ENCODE peak calls at places on chromosomes 7 and 10, in four cellular contexts. One of them, this sample, is unnamed.

GRCh38 chr10:8873310-8873709 is 818.8 kb downstream of the GATA3 start:
- DNase-seq in lower leg skin: no peak
- DNase-seq in fibroblast of lung: no peak
- DNase-seq in heart left ventricle: no peak
- DNase-seq in this sample: no peak

GRCh38 chr7:64626557-64626956 is 39.4 kb upstream of the ZNF107 start:
- DNase-seq in lower leg skin: peak
- DNase-seq in fibroblast of lung: no peak
- DNase-seq in heart left ventricle: no peak
- DNase-seq in this sample: no peak

GRCh38 chr10:93438796-93439253 is 43.3 kb downstream of the MYOF start:
- DNase-seq in lower leg skin: no peak
- DNase-seq in fibroblast of lung: no peak
- DNase-seq in heart left ventricle: no peak
- DNase-seq in this sample: no peak

GRCh38 chr7:15326044-15326644 is 235.7 kb downstream of the AGMO start:
- DNase-seq in lower leg skin: no peak
- DNase-seq in fibroblast of lung: peak
- DNase-seq in heart left ventricle: no peak
- DNase-seq in this sample: no peak

GRCh38 chr7:150902078-150903033 is 50.0 kb downstream of the AOC1 start:
- DNase-seq in lower leg skin: no peak
- DNase-seq in fibroblast of lung: no peak
- DNase-seq in heart left ventricle: no peak
- DNase-seq in this sample: no peak

GRCh38 chr10:93413252-93413689 is 68.9 kb downstream of the MYOF start:
- DNase-seq in lower leg skin: no peak
- DNase-seq in fibroblast of lung: no peak
- DNase-seq in heart left ventricle: no peak
- DNase-seq in this sample: no peak

GRCh38 chr7:12572941-12573340 is 2.4 kb downstream of the SCIN start:
- DNase-seq in lower leg skin: no peak
- DNase-seq in fibroblast of lung: peak
- DNase-seq in heart left ventricle: no peak
- DNase-seq in this sample: no peak

GRCh38 chr10:78451592-78451991 is 417.9 kb downstream of the RPS24 start:
- DNase-seq in lower leg skin: peak
- DNase-seq in fibroblast of lung: no peak
- DNase-seq in heart left ventricle: peak
- DNase-seq in this sample: no peak

GRCh38 chr10:86653379-86653778 is 968 bp upstream of the OPN4 start:
- DNase-seq in lower leg skin: peak
- DNase-seq in fibroblast of lung: no peak
- DNase-seq in heart left ventricle: no peak
- DNase-seq in this sample: no peak

GRCh38 chr7:17608114-17608833 is 309.8 kb downstream of the AHR start:
- DNase-seq in lower leg skin: no peak
- DNase-seq in fibroblast of lung: peak
- DNase-seq in heart left ventricle: no peak
- DNase-seq in this sample: no peak

GRCh38 chr10:28087675-28088351 is 88.9 kb upstream of the ODAD2 start:
- DNase-seq in lower leg skin: no peak
- DNase-seq in fibroblast of lung: peak
- DNase-seq in heart left ventricle: no peak
- DNase-seq in this sample: no peak

GRCh38 chr7:80732635-80733034 is 94.2 kb downstream of the CD36 start:
- DNase-seq in lower leg skin: no peak
- DNase-seq in fibroblast of lung: no peak
- DNase-seq in heart left ventricle: no peak
- DNase-seq in this sample: no peak

GRCh38 chr10:45425628-45426563 is 51.9 kb downstream of the ALOX5 start:
- DNase-seq in lower leg skin: no peak
- DNase-seq in fibroblast of lung: no peak
- DNase-seq in heart left ventricle: no peak
- DNase-seq in this sample: peak

GRCh38 chr10:117364121-117364960 is 10.9 kb downstream of the PDZD8 start:
- DNase-seq in lower leg skin: no peak
- DNase-seq in fibroblast of lung: peak
- DNase-seq in heart left ventricle: no peak
- DNase-seq in this sample: no peak

GRCh38 chr7:129774359-129774758 is 162.8 kb downstream of the NRF1 start:
- DNase-seq in lower leg skin: no peak
- DNase-seq in fibroblast of lung: no peak
- DNase-seq in heart left ventricle: no peak
- DNase-seq in this sample: no peak

DNA sequence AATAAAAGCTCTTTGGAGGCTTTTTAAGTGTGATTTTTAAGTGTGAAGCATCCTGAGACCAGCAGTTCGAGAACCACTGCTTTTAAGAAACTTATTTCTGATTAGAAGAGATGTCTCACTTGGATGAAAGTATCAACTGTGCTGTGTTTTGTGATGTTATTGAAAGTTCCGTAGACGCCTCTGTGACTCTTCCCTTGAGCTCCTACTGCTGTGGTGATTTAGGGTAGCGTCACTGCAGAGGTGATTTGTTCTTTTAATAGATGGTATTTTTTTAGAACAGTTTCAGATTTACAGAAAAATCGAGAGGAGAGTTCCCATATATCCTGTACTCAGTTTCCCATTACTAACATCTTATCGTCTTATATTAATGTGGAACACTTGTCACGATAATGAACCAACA is 29.5 kb downstream of the FBH1 start:
- DNase-seq in lower leg skin: no peak
- DNase-seq in fibroblast of lung: no peak
- DNase-seq in heart left ventricle: no peak
- DNase-seq in this sample: no peak
- TF ChIP-seq CTCF in lower leg skin: no peak
- TF ChIP-seq CTCF in fibroblast of lung: no peak
- TF ChIP-seq CTCF in heart left ventricle: no peak
- TF ChIP-seq CTCF in this sample: no peak

GRCh38 chr10:71978476-71978875 is 14.3 kb downstream of the CHST3 start:
- DNase-seq in lower leg skin: no peak
- DNase-seq in fibroblast of lung: no peak
- DNase-seq in heart left ventricle: no peak
- DNase-seq in this sample: no peak
- TF ChIP-seq CTCF in lower leg skin: no peak
- TF ChIP-seq CTCF in fibroblast of lung: no peak
- TF ChIP-seq CTCF in heart left ventricle: no peak
- TF ChIP-seq CTCF in this sample: no peak

GRCh38 chr7:68967598-68967997 is 630.7 kb upstream of the AUTS2 start:
- DNase-seq in lower leg skin: no peak
- DNase-seq in fibroblast of lung: no peak
- DNase-seq in heart left ventricle: no peak
- DNase-seq in this sample: no peak
- TF ChIP-seq CTCF in lower leg skin: no peak
- TF ChIP-seq CTCF in fibroblast of lung: no peak
- TF ChIP-seq CTCF in heart left ventricle: no peak
- TF ChIP-seq CTCF in this sample: no peak

GRCh38 chr10:43000651-43001426 is 76.0 kb upstream of the RET start:
- DNase-seq in lower leg skin: peak
- DNase-seq in fibroblast of lung: no peak
- DNase-seq in heart left ventricle: no peak
- DNase-seq in this sample: no peak
- TF ChIP-seq CTCF in lower leg skin: no peak
- TF ChIP-seq CTCF in fibroblast of lung: no peak
- TF ChIP-seq CTCF in heart left ventricle: no peak
- TF ChIP-seq CTCF in this sample: no peak

GRCh38 chr10:81081887-81082620 is 544.4 kb downstream of the SH2D4B start:
- DNase-seq in lower leg skin: no peak
- DNase-seq in fibroblast of lung: no peak
- DNase-seq in heart left ventricle: no peak
- DNase-seq in this sample: no peak
- TF ChIP-seq CTCF in lower leg skin: no peak
- TF ChIP-seq CTCF in fibroblast of lung: no peak
- TF ChIP-seq CTCF in heart left ventricle: no peak
- TF ChIP-seq CTCF in this sample: no peak

GRCh38 chr7:121123028-121123427 is 134.5 kb downstream of the CPED1 start:
- DNase-seq in lower leg skin: no peak
- DNase-seq in fibroblast of lung: peak
- DNase-seq in heart left ventricle: no peak
- DNase-seq in this sample: no peak

GRCh38 chr7:121126201-121126600 is 137.7 kb downstream of the CPED1 start:
- DNase-seq in lower leg skin: no peak
- DNase-seq in fibroblast of lung: no peak
- DNase-seq in heart left ventricle: no peak
- DNase-seq in this sample: no peak

GRCh38 chr7:121132940-121133339 is 144.4 kb downstream of the CPED1 start:
- DNase-seq in lower leg skin: no peak
- DNase-seq in fibroblast of lung: no peak
- DNase-seq in heart left ventricle: no peak
- DNase-seq in this sample: no peak

GRCh38 chr7:121126801-121127534 is 138.5 kb downstream of the CPED1 start:
- DNase-seq in lower leg skin: no peak
- DNase-seq in fibroblast of lung: peak
- DNase-seq in heart left ventricle: no peak
- DNase-seq in this sample: no peak
- TF ChIP-seq CTCF in lower leg skin: no peak
- TF ChIP-seq CTCF in fibroblast of lung: no peak
- TF ChIP-seq CTCF in heart left ventricle: no peak
- TF ChIP-seq CTCF in this sample: peak

GRCh38 chr10:62248465-62248864 is 20.2 kb downstream of the RTKN2 start:
- DNase-seq in lower leg skin: no peak
- DNase-seq in fibroblast of lung: peak
- DNase-seq in heart left ventricle: no peak
- DNase-seq in this sample: no peak
- TF ChIP-seq CTCF in lower leg skin: no peak
- TF ChIP-seq CTCF in fibroblast of lung: no peak
- TF ChIP-seq CTCF in heart left ventricle: no peak
- TF ChIP-seq CTCF in this sample: peak

This sample was measured in osteocyte.